ENCODE peak calls at places on chromosomes 3 and 15, in seven cellular contexts. M, Y, P, I, Z, V and C are unnamed samples.

GRCh38 chr3:103947062-103947461 is 1419.6 kb upstream of the ALCAM start:
- DNase-seq in M (no peak), Y (no peak), P (no peak), I (no peak), Z (no peak), V (no peak), C (no peak)

GRCh38 chr15:50252556-50252955 is 13.0 kb downstream of the HDC start:
- DNase-seq in M (peak; percentile 82), Y (no peak), P (no peak), I (no peak), Z (no peak), V (no peak), C (no peak)

GRCh38 chr3:116386168-116386567 is 59.1 kb downstream of the LSAMP start:
- DNase-seq in M (no peak), Y (no peak), P (no peak), I (no peak), Z (no peak), V (no peak), C (no peak)

GRCh38 chr15:71242292-71242691 is 127.0 kb downstream of the THSD4 start:
- DNase-seq in M (no peak), Y (no peak), P (no peak), I (no peak), Z (no peak), V (no peak), C (no peak)

GRCh38 chr3:65729973-65730372 is 308.7 kb downstream of the MAGI1 start:
- DNase-seq in M (no peak), Y (no peak), P (no peak), I (no peak), Z (no peak), V (no peak), C (no peak)

GRCh38 chr3:98513136-98513535 is 9.6 kb downstream of the CLDND1 start:
- DNase-seq in M (no peak), Y (no peak), P (no peak), I (no peak), Z (no peak), V (no peak), C (no peak)

GRCh38 chr15:68888419-68888818 is 41.9 kb upstream of the SPESP1 start:
- DNase-seq in M (peak; percentile 68), Y (no peak), P (no peak), I (no peak), Z (no peak), V (no peak), C (no peak)

GRCh38 chr15:95928822-95929221 is 401.7 kb upstream of the NR2F2 start:
- DNase-seq in M (no peak), Y (no peak), P (no peak), I (no peak), Z (no peak), V (no peak), C (no peak)

GRCh38 chr3:25679642-25680302 is 15.1 kb upstream of the TOP2B start:
- DNase-seq in M (no peak), Y (no peak), P (peak; percentile 23), I (no peak), Z (no peak), V (no peak), C (no peak)

GRCh38 chr3:81998139-81998755 is 236.8 kb upstream of the GBE1 start:
- DNase-seq in M (no peak), Y (no peak), P (no peak), I (no peak), Z (no peak), V (no peak), C (no peak)

GRCh38 chr3:15766406-15766805 is 31.4 kb downstream of the ANKRD28 start:
- DNase-seq in M (no peak), Y (no peak), P (no peak), I (no peak), Z (no peak), V (no peak), C (no peak)

GRCh38 chr3:15771444-15771843 is 26.3 kb downstream of the ANKRD28 start:
- DNase-seq in M (no peak), Y (no peak), P (no peak), I (no peak), Z (no peak), V (no peak), C (no peak)

GRCh38 chr3:15769256-15769915 is 28.4 kb downstream of the ANKRD28 start:
- DNase-seq in M (no peak), Y (no peak), P (no peak), I (no peak), Z (no peak), V (no peak), C (no peak)

GRCh38 chr3:15768421-15769255 is 29.1 kb downstream of the ANKRD28 start:
- DNase-seq in M (no peak), Y (no peak), P (peak; percentile 21), I (no peak), Z (no peak), V (peak; percentile 93), C (peak; percentile 49)
- TF ChIP-seq EP300 in M (no peak), Y (no peak), P (no peak), I (peak; percentile 93), Z (no peak), V (peak; percentile 97), C (no peak)

GRCh38 chr15:39365161-39365560 is 215.7 kb upstream of the THBS1 start:
- DNase-seq in M (no peak), Y (no peak), P (no peak), I (no peak), Z (no peak), V (no peak), C (no peak)

GRCh38 chr15:39362832-39363561 is 217.9 kb upstream of the THBS1 start:
- DNase-seq in M (no peak), Y (no peak), P (no peak), I (no peak), Z (no peak), V (no peak), C (no peak)

GRCh38 chr15:39364721-39365120 is 216.2 kb upstream of the THBS1 start:
- DNase-seq in M (no peak), Y (no peak), P (no peak), I (no peak), Z (no peak), V (no peak), C (no peak)

GRCh38 chr15:39365873-39366272 is 215.0 kb upstream of the THBS1 start:
- DNase-seq in M (no peak), Y (no peak), P (no peak), I (no peak), Z (no peak), V (no peak), C (no peak)

DNA sequence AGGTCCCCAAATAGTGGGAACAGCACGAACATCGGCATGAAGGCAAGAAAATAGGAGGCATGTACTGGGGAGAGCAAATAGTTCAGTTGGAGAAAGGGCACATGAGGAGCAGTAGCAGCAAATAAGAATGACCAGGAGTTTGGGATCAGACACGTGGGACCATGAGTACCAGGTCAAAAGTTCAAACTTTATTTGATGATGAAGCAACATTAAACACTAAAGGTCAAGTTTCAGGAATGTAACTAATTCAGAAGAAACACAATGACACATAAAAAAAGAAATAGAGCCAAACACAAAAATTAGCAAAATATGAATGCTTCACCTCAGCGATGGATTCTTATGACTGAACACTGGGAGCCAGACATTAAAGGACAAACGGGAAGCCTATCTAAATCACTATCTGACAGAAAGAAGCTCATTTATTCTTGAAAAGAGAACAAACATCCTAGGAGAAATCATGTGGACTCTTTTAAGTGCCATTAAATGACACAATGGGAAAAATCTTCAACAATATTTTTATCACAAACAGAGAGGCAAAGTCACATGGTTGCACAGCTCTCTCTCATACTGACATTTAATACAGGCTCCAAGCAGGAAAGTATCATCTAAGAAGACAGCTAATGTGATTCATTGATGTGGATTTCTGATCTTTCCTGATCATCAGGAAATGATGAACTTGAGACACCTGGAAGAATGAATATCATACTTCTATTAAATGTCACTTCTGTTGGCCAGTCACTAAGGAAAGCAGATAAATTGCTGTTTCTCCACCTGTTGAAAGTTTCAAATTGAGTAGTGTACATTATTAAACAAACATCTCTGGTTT is 216.9 kb upstream of the THBS1 start:
- DNase-seq in M (no peak), Y (no peak), P (no peak), I (no peak), Z (no peak), V (no peak), C (no peak)
- TF ChIP-seq POLR2A in M (no peak), Y (no peak), P (no peak), I (no peak), Z (no peak), V (no peak), C (no peak)

DNA sequence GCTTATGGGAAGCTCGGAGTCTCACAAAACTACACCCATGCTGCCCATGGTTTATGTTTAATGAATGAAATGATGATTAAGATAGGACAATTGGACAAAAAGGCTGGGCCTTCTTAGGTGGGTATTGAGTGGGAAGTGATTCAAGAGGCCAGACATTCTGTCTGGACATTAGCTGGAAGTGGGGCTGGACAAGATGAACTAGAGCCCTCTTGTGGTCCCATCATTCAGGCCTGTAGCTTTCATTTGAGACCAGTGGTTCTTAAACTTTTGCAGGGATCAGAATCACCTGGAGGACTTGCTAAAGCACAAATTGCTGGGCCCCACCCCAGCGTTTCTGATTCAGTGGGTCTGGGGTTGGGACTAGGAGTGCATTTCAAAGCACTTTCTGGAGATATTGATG is 290.4 kb upstream of the CTDSPL start:
- DNase-seq in M (no peak), Y (no peak), P (no peak), I (no peak), Z (no peak), V (no peak), C (no peak)
- TF ChIP-seq CTCF in M (peak; percentile 12), Y (no peak), P (peak; percentile 23), I (no peak), Z (no peak), V (no peak), C (no peak)

GRCh38 chr3:27130796-27131195 is 238.4 kb downstream of the NEK10 start:
- DNase-seq in M (no peak), Y (no peak), P (no peak), I (no peak), Z (no peak), V (no peak), C (no peak)

GRCh38 chr3:27125821-27126501 is 243.2 kb downstream of the NEK10 start:
- DNase-seq in M (no peak), Y (no peak), P (no peak), I (no peak), Z (no peak), V (no peak), C (no peak)

GRCh38 chr3:27127879-27128278 is 241.3 kb downstream of the NEK10 start:
- DNase-seq in M (no peak), Y (no peak), P (no peak), I (no peak), Z (no peak), V (no peak), C (no peak)

GRCh38 chr3:27133062-27133461 is 236.1 kb downstream of the NEK10 start:
- DNase-seq in M (no peak), Y (no peak), P (no peak), I (no peak), Z (no peak), V (no peak), C (no peak)

DNA sequence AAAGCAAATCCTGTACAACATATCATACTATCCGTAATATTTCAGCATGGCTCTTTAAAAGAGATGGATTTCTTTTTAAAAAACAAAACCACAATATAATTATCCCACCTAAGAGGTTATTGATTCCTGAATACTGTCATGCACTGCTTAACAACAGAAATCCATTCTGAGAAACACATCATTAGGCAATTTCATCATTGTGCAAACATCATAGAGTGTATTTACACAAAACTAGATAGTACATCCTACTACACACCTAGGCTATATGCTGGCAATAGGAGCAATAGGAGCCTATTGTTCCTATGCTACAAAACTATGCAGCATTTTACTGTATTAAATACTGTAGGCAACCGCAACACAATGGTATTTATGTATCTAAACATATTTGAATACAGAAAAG is 242.0 kb downstream of the NEK10 start:
- DNase-seq in M (no peak), Y (no peak), P (no peak), I (no peak), Z (no peak), V (no peak), C (no peak)
- TF ChIP-seq EP300 in M (no peak), Y (no peak), P (no peak), I (no peak), Z (no peak), V (no peak), C (no peak)